ENCODE peak calls at places on chromosomes 16 and 17, in five cellular contexts. G is GOT3; D is T1000; Q is effector CD4-positive, alpha-beta T cell; M is activated T-helper 9 cell treated with anti-CD3 and anti-CD28 coated beads, Interleukin-2, amount 50 U/mL, for 16 hours. V is an unnamed sample.

GRCh38 chr16:50313596-50314483 is 47.5 kb downstream of the ADCY7 start:
- DNase-seq in G (no peak), D (no peak), Q (peak; percentile 24), M (no peak), V (no peak)

GRCh38 chr17:83053021-83053778 is 26.2 kb upstream of the METRNL start:
- DNase-seq in G (no peak), D (peak; percentile 21), Q (no peak), M (no peak), V (peak; percentile 41)

GRCh38 chr16:69564845-69565610 is 738 bp upstream of the NFAT5 start:
- DNase-seq in G (no peak), D (no peak), Q (no peak), M (no peak), V (no peak)

GRCh38 chr16:29912087-29912486 is 11.8 kb downstream of the ASPHD1 start:
- DNase-seq in G (no peak), D (no peak), Q (no peak), M (no peak), V (no peak)

GRCh38 chr16:58063377-58064076 is 38.0 kb downstream of the MMP15 start:
- DNase-seq in G (no peak), D (no peak), Q (no peak), M (no peak), V (no peak)

GRCh38 chr17:7129311-7129710 is 14.7 kb upstream of the ASGR2 start:
- DNase-seq in G (no peak), D (no peak), Q (no peak), M (no peak), V (no peak)

GRCh38 chr17:29176500-29177351 is 3.5 kb downstream of the MYO18A start:
- DNase-seq in G (no peak), D (no peak), Q (peak; percentile 50), M (peak; percentile 42), V (peak; percentile 91)

GRCh38 chr17:14745122-14745521 is 444.2 kb downstream of the HS3ST3B1 start:
- DNase-seq in G (no peak), D (peak; percentile 64), Q (no peak), M (no peak), V (no peak)

GRCh38 chr17:34300652-34301390 is 15.3 kb downstream of the CCL11 start:
- DNase-seq in G (no peak), D (no peak), Q (no peak), M (no peak), V (no peak)

GRCh38 chr16:57859331-57859730 is 57.0 kb upstream of the KIFC3 start:
- DNase-seq in G (no peak), D (no peak), Q (no peak), M (no peak), V (peak; percentile 50)

GRCh38 chr17:73165616-73166404 is 1.0 kb downstream of the SSTR2 start:
- DNase-seq in G (no peak), D (no peak), Q (no peak), M (no peak), V (peak; percentile 67)

GRCh38 chr17:67274466-67274865 is 29.5 kb upstream of the HELZ start:
- DNase-seq in G (no peak), D (no peak), Q (no peak), M (no peak), V (no peak)

GRCh38 chr17:78774956-78775571 is 7.0 kb downstream of the CYTH1 start:
- DNase-seq in G (no peak), D (no peak), Q (peak; percentile 50), M (peak; percentile 54), V (no peak)

GRCh38 chr17:58605470-58605869 is 86.4 kb downstream of the TEX14 start:
- DNase-seq in G (no peak), D (no peak), Q (no peak), M (no peak), V (no peak)

GRCh38 chr17:16463341-16464000 is 28.5 kb downstream of the LRRC75A start:
- DNase-seq in G (no peak), D (no peak), Q (no peak), M (no peak), V (peak; percentile 54)

GRCh38 chr17:45782889-45783592 is 1.1 kb upstream of the CRHR1 start:
- DNase-seq in G (no peak), D (no peak), Q (no peak), M (no peak), V (peak; percentile 49)

GRCh38 chr17:4176803-4177472 is 33.9 kb downstream of the CYB5D2 start:
- DNase-seq in G (no peak), D (no peak), Q (no peak), M (no peak), V (no peak)

GRCh38 chr17:83182620-83183063 is 103.2 kb downstream of the METRNL start:
- DNase-seq in G (no peak), D (no peak), Q (no peak), M (no peak), V (no peak)

GRCh38 chr16:10297341-10298006 is 88.4 kb upstream of the ATF7IP2 start:
- DNase-seq in G (no peak), D (no peak), Q (no peak), M (no peak), V (no peak)

GRCh38 chr17:6186998-6187397 is 116.8 kb downstream of the WSCD1 start:
- DNase-seq in G (no peak), D (no peak), Q (no peak), M (no peak), V (no peak)

GRCh38 chr16:85902366-85903155 is 3.6 kb downstream of the IRF8 start:
- DNase-seq in G (no peak), D (no peak), Q (no peak), M (peak; percentile 28), V (no peak)

GRCh38 chr17:77821114-77821513 is 137.4 kb upstream of the TNRC6C start:
- DNase-seq in G (no peak), D (no peak), Q (no peak), M (no peak), V (peak; percentile 17)

GRCh38 chr16:21302898-21303528 is 24.9 kb upstream of the CRYM start:
- DNase-seq in G (no peak), D (peak; percentile 30), Q (no peak), M (no peak), V (no peak)

GRCh38 chr17:44661835-44662234 is 5.6 kb downstream of the MEIOC start:
- DNase-seq in G (no peak), D (no peak), Q (no peak), M (no peak), V (no peak)

GRCh38 chr16:72561-73537 is at the start of gene RHBDF1:
- DNase-seq in G (no peak), D (no peak), Q (no peak), M (no peak), V (no peak)

GRCh38 chr16:56625140-56625942 is at the start of gene MT1E:
- DNase-seq in G (peak; percentile 65), D (peak; percentile 73), Q (peak; percentile 18), M (peak; percentile 41), V (no peak)

GRCh38 chr16:89193576-89194293 is 6.6 kb downstream of the SLC22A31 start:
- DNase-seq in G (no peak), D (no peak), Q (no peak), M (no peak), V (no peak)

GRCh38 chr17:8572767-8573166 is 57.8 kb downstream of the MYH10 start:
- DNase-seq in G (no peak), D (no peak), Q (no peak), M (no peak), V (no peak)

GRCh38 chr16:3656491-3657468 is 2.3 kb downstream of the DNASE1 start:
- DNase-seq in G (no peak), D (no peak), Q (no peak), M (no peak), V (no peak)

GRCh38 chr17:77327181-77327565 is 186.4 kb downstream of the SEC14L1 start:
- DNase-seq in G (no peak), D (no peak), Q (no peak), M (no peak), V (no peak)